ENCODE peak calls at places on chromosomes 11 and 22, in ten cellular contexts. M, Q, E, J, V, S, R, L, B and Z are unnamed samples.

GRCh38 chr11:2512431-2513407 is 67.9 kb downstream of the KCNQ1 start:
- DNase-seq in M (peak), Q (no peak), E (no peak), J (no peak), V (no peak), S (no peak), R (no peak), L (no peak), B (no peak), Z (no peak)

GRCh38 chr22:37484115-37485005 is 1.8 kb downstream of the MFNG start:
- DNase-seq in M (peak), Q (peak), E (peak), J (peak), V (no peak), S (no peak), R (peak), L (no peak), B (no peak), Z (peak)

GRCh38 chr11:68099474-68100405 is 21.4 kb downstream of the CHKA start:
- DNase-seq in M (no peak), Q (peak), E (peak), J (peak), V (no peak), S (no peak), R (no peak), L (no peak), B (no peak), Z (no peak)

GRCh38 chr11:35875466-35875865 is 68.4 kb upstream of the LDLRAD3 start:
- DNase-seq in M (no peak), Q (no peak), E (no peak), J (no peak), V (no peak), S (no peak), R (no peak), L (no peak), B (no peak), Z (no peak)

GRCh38 chr11:57667065-57667714 is 724 bp upstream of the ZDHHC5 start:
- DNase-seq in M (peak), Q (peak), E (peak), J (peak), V (peak), S (peak), R (peak), L (peak), B (peak), Z (peak)

GRCh38 chr22:43136255-43136654 is 6.9 kb downstream of the MCAT start:
- DNase-seq in M (peak), Q (peak), E (peak), J (no peak), V (no peak), S (no peak), R (peak), L (no peak), B (no peak), Z (no peak)

GRCh38 chr11:73383249-73384126 is 7.3 kb downstream of the RELT start:
- DNase-seq in M (no peak), Q (no peak), E (no peak), J (no peak), V (no peak), S (no peak), R (no peak), L (no peak), B (no peak), Z (no peak)

GRCh38 chr11:18972336-18972735 is 33.1 kb upstream of the MRGPRX1 start:
- DNase-seq in M (no peak), Q (no peak), E (peak), J (no peak), V (no peak), S (no peak), R (no peak), L (no peak), B (no peak), Z (no peak)

GRCh38 chr11:117319214-117319840 is 3.3 kb upstream of the BACE1 start:
- DNase-seq in M (no peak), Q (no peak), E (no peak), J (no peak), V (no peak), S (no peak), R (no peak), L (no peak), B (peak), Z (no peak)

GRCh38 chr22:23394525-23395326 is 185.4 kb downstream of the IGLL1 start:
- DNase-seq in M (no peak), Q (no peak), E (no peak), J (no peak), V (no peak), S (no peak), R (no peak), L (no peak), B (no peak), Z (no peak)